ENCODE peak calls at places on chromosomes 6 and 20, in eight cellular contexts. O is BJ, H is AG04449, D is cardiac fibroblast, W is HCT116, V is Peyer's patch, Y is upper lobe of right lung, P is lower leg skin. X is an unnamed sample.

GRCh38 chr6:110513001-110513400 is 36.6 kb upstream of the SLC22A16 start:
- DNase-seq in H (no peak), P (no peak), D (peak), W (no peak), Y (no peak), O (no peak), V (no peak), X (peak)

GRCh38 chr6:99219788-99220187 is 129.7 kb downstream of the FAXC start:
- DNase-seq in V (no peak), W (peak), H (no peak), D (no peak), O (no peak), Y (no peak), P (no peak), X (no peak)

GRCh38 chr6:2659882-2660281 is 90.8 kb downstream of the MYLK4 start:
- DNase-seq in P (no peak), O (no peak), Y (no peak), D (no peak), V (no peak), H (no peak), W (no peak), X (peak)

GRCh38 chr6:162704001-162704400 is 23.6 kb downstream of the PRKN start:
- DNase-seq in O (no peak), V (no peak), W (no peak), D (no peak), H (no peak), Y (no peak), P (no peak), X (no peak)

GRCh38 chr6:113750148-113750547 is 107.0 kb upstream of the MARCKS start:
- DNase-seq in O (no peak), P (no peak), W (no peak), V (no peak), H (no peak), D (no peak), Y (no peak), X (no peak)

GRCh38 chr6:149032599-149033405 is 284.7 kb upstream of the TAB2 start:
- DNase-seq in Y (no peak), W (no peak), D (peak), H (peak), V (no peak), P (no peak), O (peak), X (peak)

GRCh38 chr20:7272512-7272911 is 505.0 kb downstream of the BMP2 start:
- DNase-seq in O (no peak), W (no peak), P (no peak), H (no peak), D (no peak), V (no peak), Y (no peak), X (no peak)

GRCh38 chr20:7609250-7609649 is 331.0 kb downstream of the HAO1 start:
- DNase-seq in H (no peak), W (no peak), Y (no peak), O (no peak), D (no peak), V (no peak), P (no peak), X (no peak)

GRCh38 chr6:20024316-20024673 is 187.1 kb downstream of the ID4 start:
- DNase-seq in D (no peak), P (no peak), V (no peak), H (no peak), W (no peak), O (no peak), Y (no peak), X (no peak)

GRCh38 chr20:19317240-19318069 is 105.0 kb downstream of the SLC24A3 start:
- DNase-seq in Y (no peak), W (no peak), D (no peak), H (no peak), P (no peak), V (no peak), O (no peak), X (no peak)

GRCh38 chr6:75800133-75800532 is 51.1 kb downstream of the MYO6 start:
- DNase-seq in V (no peak), Y (no peak), P (no peak), D (no peak), W (no peak), H (no peak), O (no peak), X (no peak)

GRCh38 chr6:130734161-130734560 is 93.0 kb upstream of the SMLR1 start:
- DNase-seq in V (no peak), Y (no peak), H (no peak), W (no peak), O (no peak), D (no peak), P (no peak), X (no peak)

GRCh38 chr6:134802426-134803058 is 147.4 kb downstream of the ALDH8A1 start:
- DNase-seq in Y (no peak), H (no peak), P (no peak), W (no peak), O (no peak), D (no peak), V (no peak), X (no peak)

GRCh38 chr6:35360349-35361138 is 18.2 kb downstream of the PPARD start:
- DNase-seq in V (no peak), W (no peak), O (no peak), H (no peak), P (no peak), Y (peak), D (peak), X (no peak)

GRCh38 chr6:53465732-53466131 is 79.2 kb downstream of the GCLC start:
- DNase-seq in V (no peak), O (no peak), D (peak), Y (no peak), H (no peak), W (no peak), P (peak), X (peak)

GRCh38 chr6:18585032-18585573 is 198.0 kb downstream of the RNF144B start:
- DNase-seq in D (peak), V (no peak), W (peak), Y (no peak), H (peak), O (peak), P (peak), X (peak)

GRCh38 chr6:28944412-28945006 is 20.7 kb upstream of the TRIM27 start:
- DNase-seq in Y (no peak), W (no peak), P (peak), O (peak), D (peak), H (no peak), V (no peak), X (peak)

GRCh38 chr6:151992091-151992490 is 184.6 kb downstream of the ESR1 start:
- DNase-seq in O (no peak), D (peak), P (no peak), H (no peak), Y (no peak), V (no peak), W (no peak), X (peak)

GRCh38 chr6:56148488-56149190 is 98.7 kb downstream of the COL21A1 start:
- DNase-seq in D (peak), H (no peak), V (no peak), W (no peak), O (no peak), Y (no peak), P (no peak), X (peak)

GRCh38 chr20:44092551-44093248 is 94.3 kb downstream of the JPH2 start:
- DNase-seq in D (peak), O (no peak), Y (no peak), P (no peak), V (no peak), H (no peak), W (no peak), X (peak)

GRCh38 chr6:144897441-144897921 is 612.3 kb downstream of the UTRN start:
- DNase-seq in O (peak), D (peak), P (no peak), V (no peak), Y (no peak), W (peak), H (peak), X (peak)

GRCh38 chr20:60970601-60971000 is 281.5 kb upstream of the CDH4 start:
- DNase-seq in P (no peak), Y (no peak), O (no peak), H (no peak), V (no peak), W (no peak), D (no peak), X (no peak)

GRCh38 chr6:57224769-57225515 is 2.8 kb upstream of the RAB23 start:
- DNase-seq in D (peak), P (no peak), Y (no peak), V (no peak), H (peak), O (no peak), W (no peak), X (peak)

GRCh38 chr6:32092760-32093497 is 16.2 kb downstream of the TNXB start:
- DNase-seq in W (no peak), O (peak), P (peak), H (no peak), D (peak), V (no peak), Y (peak), X (peak)

GRCh38 chr6:32096087-32096393 is 13.1 kb downstream of the TNXB start:
- DNase-seq in O (no peak), Y (no peak), H (no peak), D (no peak), P (no peak), W (no peak), V (no peak), X (no peak)

GRCh38 chr6:32102255-32102654 is 6.9 kb downstream of the TNXB start:
- DNase-seq in P (no peak), H (no peak), W (no peak), Y (no peak), D (no peak), O (no peak), V (no peak), X (no peak)

GRCh38 chr6:32095338-32096086 is 13.6 kb downstream of the TNXB start:
- DNase-seq in D (no peak), V (no peak), Y (peak), P (no peak), O (no peak), W (no peak), H (no peak), X (no peak)

DNA sequence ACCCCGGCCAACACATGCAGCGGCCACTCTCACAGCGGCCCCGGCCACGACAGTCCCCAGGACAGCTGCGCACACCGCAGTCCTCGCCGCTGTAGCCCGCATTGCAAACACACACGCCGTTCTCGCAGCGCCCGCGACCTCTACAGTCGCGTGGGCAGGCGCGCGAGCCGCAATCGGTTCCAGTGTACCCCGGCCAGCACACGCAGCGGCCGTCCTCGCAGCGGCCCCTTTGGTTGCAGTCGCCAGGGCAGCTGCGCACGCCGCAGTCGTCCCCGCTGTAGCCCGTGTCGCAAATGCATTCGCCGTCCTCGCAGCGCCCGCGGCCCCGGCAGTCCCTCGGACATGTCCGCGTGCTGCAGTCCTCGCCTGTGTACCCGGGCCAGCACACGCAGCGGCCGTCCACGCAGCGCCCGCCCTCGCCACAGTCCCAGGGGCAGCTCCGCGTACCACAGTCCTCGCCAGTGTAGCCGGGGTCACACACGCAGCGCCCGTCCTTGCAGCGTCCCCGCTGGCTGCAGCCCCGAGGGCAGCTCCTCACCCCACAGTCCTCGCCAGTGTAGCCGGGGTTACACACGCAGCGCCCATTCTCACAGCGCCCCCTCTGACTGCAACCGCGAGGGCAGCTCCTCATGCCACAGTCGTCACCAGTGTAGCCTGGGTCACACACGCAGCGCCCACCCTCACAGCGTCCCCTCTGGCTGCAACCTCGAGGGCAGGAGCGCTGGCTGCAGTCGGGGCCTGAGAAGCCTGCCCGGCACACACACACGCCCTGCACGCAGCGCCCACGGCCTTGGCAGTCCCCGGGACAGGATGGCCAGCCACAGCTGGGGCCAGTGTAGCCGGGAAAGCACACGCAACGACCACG is 12.5 kb downstream of the TNXB start:
- DNase-seq in P (no peak), H (no peak), D (no peak), Y (no peak), V (no peak), O (no peak), W (no peak), X (no peak)
- H3K4me3 ChIP-seq in P (no peak), H (no peak), D (no peak), Y (peak), V (no peak), O (no peak), W (no peak), X (no peak)

DNA sequence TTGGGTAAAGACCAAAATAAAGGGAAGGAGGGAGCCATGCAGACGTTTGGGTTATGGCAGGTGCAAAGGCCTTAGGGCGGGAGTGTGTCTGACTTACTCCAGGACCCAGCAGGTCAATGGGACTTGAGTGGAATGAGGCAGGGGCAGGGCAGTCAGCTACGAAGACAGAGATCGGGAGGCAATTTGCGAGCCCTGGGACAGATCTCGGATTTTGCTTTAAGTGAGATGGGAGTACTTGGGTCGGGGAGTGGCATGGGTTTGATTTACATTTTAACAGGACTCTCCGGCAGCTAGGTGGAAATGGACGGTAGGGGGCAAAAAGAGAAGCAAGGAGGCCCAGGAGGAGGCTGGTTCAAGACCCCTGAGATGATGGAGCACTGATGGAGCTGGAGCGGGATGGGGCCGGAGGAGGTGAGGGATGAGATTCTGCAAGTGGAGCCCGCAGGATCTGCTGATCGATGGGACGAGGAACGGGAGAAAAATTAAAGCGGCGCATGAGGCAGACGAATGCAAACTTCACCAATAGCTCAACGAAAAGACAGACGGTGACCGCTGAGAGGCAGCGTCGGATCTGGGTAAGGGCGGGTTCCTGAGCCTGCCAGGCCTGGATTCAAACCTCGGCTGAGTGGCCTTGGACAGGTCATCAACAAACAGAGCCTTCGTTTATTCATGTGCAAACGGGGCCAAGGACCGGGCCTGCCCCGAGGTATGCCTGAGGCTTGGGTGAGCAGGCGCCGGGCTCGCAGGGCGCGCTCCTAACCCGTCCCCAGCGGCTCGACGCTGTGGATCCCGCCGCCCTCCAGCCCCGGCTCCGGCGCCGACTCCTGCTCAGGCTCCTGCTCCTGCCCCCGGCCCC is 774 bp upstream of the RBCK1 start:
- DNase-seq in V (peak), D (peak), W (peak), O (no peak), Y (peak), H (no peak), P (peak), X (peak)
- TF ChIP-seq CTCF in V (peak), D (peak), W (peak), O (peak), Y (peak), H (peak), P (no peak), X (peak)

DNA sequence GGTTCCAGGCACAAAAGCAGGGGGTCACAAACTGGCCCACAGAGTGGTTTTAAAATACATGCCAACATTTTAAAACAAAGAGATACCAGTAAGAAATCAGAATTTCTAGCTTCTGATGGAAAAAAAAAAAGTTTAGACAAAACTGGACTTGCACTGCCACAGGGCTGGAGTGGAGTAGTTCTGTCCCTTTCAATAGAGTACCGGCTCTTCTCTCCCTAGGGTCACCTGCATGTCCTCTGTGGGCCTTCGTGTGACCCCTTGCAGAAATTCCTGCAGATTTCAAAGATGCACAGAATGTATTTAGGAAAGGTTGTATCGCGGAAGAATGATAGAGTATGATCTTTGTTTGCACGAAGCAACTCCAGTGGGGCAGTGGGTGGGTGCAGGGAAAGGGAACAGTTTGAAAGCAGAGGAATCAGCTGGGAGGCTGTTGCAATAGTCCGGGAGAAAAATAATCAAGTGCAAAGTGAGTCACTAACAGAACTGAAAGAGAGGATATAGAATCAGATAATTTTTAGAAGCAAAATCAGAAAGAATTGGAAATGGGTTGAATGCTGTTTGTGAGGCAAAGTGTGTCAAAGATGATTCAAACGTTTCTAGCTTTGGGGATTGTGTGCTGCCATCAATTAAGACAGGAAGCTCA is 97.3 kb upstream of the STXBP5 start:
- DNase-seq in V (no peak), W (no peak), P (no peak), D (peak), O (no peak), Y (no peak), H (peak), X (peak)
- H3K4me3 ChIP-seq in V (no peak), W (no peak), P (no peak), D (no peak), O (no peak), Y (no peak), H (no peak), X (no peak)

GRCh38 chr20:57508831-57509230 is 16.1 kb downstream of the CTCFL start:
- DNase-seq in D (no peak), W (no peak), Y (no peak), O (no peak), P (no peak), V (no peak), H (no peak), X (no peak)

GRCh38 chr20:57512432-57512831 is 12.5 kb downstream of the CTCFL start:
- DNase-seq in V (no peak), W (no peak), O (no peak), D (no peak), H (no peak), P (no peak), Y (no peak), X (no peak)

GRCh38 chr20:57507477-57507876 is 17.5 kb downstream of the CTCFL start:
- DNase-seq in Y (no peak), H (no peak), D (peak), P (no peak), W (no peak), V (no peak), O (no peak), X (peak)

GRCh38 chr20:57508381-57508780 is 16.6 kb downstream of the CTCFL start:
- DNase-seq in V (no peak), Y (no peak), H (no peak), O (no peak), W (no peak), D (no peak), P (no peak), X (no peak)

DNA sequence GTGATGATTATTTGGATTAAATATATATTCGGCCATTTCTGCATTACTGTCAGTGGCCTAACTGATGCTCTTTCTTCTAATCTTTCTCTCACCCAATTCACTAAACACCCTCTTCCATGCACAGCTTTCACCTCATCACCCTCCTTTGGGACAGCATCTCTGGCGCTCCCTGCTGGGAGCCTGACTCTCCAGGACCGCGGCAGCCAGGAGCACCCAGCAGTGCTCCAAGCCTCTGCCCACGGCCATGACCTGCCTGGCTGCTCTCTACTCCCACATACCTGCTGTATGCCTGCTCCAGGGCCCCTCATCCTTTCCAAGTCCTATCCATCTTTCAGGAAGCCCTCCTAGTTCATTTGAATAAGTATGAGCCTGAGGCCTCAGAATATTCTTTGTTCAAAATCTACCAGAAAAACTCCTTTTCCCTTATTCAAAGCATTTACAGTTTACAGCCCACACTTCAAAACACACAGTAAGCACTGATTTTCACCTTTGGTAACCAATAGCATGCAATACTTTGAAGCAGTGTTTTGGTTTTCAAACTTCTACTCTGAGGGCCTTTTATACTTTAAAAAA is 15.2 kb downstream of the CTCFL start:
- DNase-seq in P (no peak), O (no peak), H (no peak), W (peak), V (no peak), Y (no peak), D (peak), X (peak)
- TF ChIP-seq CTCF in P (no peak), O (peak), H (peak), W (peak), V (peak), Y (peak), D (peak), X (peak)

GRCh38 chr6:31538805-31539400 is 2.9 kb downstream of the DDX39B start:
- DNase-seq in Y (no peak), H (no peak), P (no peak), D (no peak), W (no peak), O (no peak), V (no peak), X (no peak)
- H3K4me3 ChIP-seq in Y (peak), H (peak), P (no peak), D (peak), W (no peak), O (no peak), V (no peak), X (peak)

DNA sequence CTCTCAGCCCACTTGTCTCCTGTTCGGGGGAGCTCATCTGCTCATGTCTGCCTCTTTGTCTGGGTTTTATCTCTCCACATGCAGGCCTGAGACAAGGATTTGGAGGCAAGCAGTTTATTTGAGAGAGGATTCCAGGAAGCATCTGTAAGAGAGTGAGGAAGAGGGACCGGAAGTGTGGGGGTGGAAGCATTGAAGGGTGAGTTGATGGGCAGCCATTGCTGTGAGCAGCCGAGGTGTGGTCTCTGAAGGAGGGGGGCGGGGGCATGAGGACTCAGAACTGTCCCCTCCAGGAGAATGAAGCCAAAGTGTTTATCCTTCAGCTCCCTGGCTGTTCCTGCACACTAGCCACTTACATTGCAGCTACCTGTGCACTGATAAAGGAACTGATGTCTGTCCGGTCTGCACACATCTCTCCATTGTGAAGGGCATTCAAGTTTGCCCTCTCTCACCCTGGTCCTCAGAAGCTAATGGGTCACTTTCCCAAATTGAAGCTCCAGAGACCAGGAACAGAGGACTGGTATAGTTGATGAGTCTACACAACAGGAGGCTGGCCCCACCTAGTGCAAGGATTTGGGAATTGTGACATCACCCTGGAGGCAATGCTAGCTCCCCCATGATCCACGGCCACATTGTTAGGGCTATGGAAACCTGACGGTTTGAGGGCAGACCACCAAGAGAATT is 100.5 kb upstream of the FOXA2 start:
- DNase-seq in P (peak), O (no peak), D (no peak), V (no peak), Y (no peak), W (no peak), H (no peak), X (peak)
- TF ChIP-seq CTCF in P (no peak), O (no peak), D (no peak), V (no peak), Y (no peak), W (no peak), H (no peak), X (no peak)

X was measured in fibroblast of mammary gland.